ENCODE peak calls at places on chromosomes 16 and 17, in six cellular contexts. One of them, this sample, is unnamed.

GRCh38 chr17:2931426-2931825 is 132.0 kb downstream of the OR1D5 start:
- DNase-seq in A549: no peak
- DNase-seq in upper lobe of left lung: no peak
- DNase-seq in tibial nerve: no peak
- DNase-seq in GM12878: no peak
- DNase-seq in K562: no peak
- DNase-seq in this sample: no peak

GRCh38 chr16:85306071-85306792 is 194.0 kb upstream of the CIBAR2 start:
- DNase-seq in A549: no peak
- DNase-seq in upper lobe of left lung: peak; percentile 97
- DNase-seq in tibial nerve: peak; percentile 87
- DNase-seq in GM12878: peak; percentile 30
- DNase-seq in K562: peak; percentile 78
- DNase-seq in this sample: peak; percentile 93

GRCh38 chr16:74034862-74035261 is 261.8 kb upstream of the PSMD7 start:
- DNase-seq in A549: peak; percentile 14
- DNase-seq in upper lobe of left lung: no peak
- DNase-seq in tibial nerve: no peak
- DNase-seq in GM12878: no peak
- DNase-seq in K562: peak; percentile 9
- DNase-seq in this sample: no peak

GRCh38 chr17:82754297-82755208 is 2.7 kb downstream of the TBCD start:
- DNase-seq in A549: no peak
- DNase-seq in upper lobe of left lung: no peak
- DNase-seq in tibial nerve: no peak
- DNase-seq in GM12878: no peak
- DNase-seq in K562: peak; percentile 60
- DNase-seq in this sample: no peak

GRCh38 chr17:17783121-17783824 is 53.5 kb downstream of the SREBF1 start:
- DNase-seq in A549: no peak
- DNase-seq in upper lobe of left lung: peak; percentile 59
- DNase-seq in tibial nerve: peak; percentile 45
- DNase-seq in GM12878: peak; percentile 33
- DNase-seq in K562: peak; percentile 74
- DNase-seq in this sample: peak; percentile 88

GRCh38 chr16:30369091-30369937 is 980 bp downstream of the TBC1D10B start:
- DNase-seq in A549: no peak
- DNase-seq in upper lobe of left lung: no peak
- DNase-seq in tibial nerve: no peak
- DNase-seq in GM12878: no peak
- DNase-seq in K562: peak; percentile 8
- DNase-seq in this sample: no peak

GRCh38 chr17:36475346-36475970 is 11.0 kb upstream of the ZNHIT3 start:
- DNase-seq in A549: no peak
- DNase-seq in upper lobe of left lung: no peak
- DNase-seq in tibial nerve: no peak
- DNase-seq in GM12878: no peak
- DNase-seq in K562: no peak
- DNase-seq in this sample: no peak

GRCh38 chr17:19723967-19724366 is 7.6 kb upstream of the SLC47A2 start:
- DNase-seq in A549: no peak
- DNase-seq in upper lobe of left lung: peak; percentile 15
- DNase-seq in tibial nerve: no peak
- DNase-seq in GM12878: no peak
- DNase-seq in K562: no peak
- DNase-seq in this sample: no peak

GRCh38 chr16:11258553-11259287 is 2.7 kb upstream of the SOCS1 start:
- DNase-seq in A549: no peak
- DNase-seq in upper lobe of left lung: peak; percentile 73
- DNase-seq in tibial nerve: peak; percentile 38
- DNase-seq in GM12878: peak; percentile 68
- DNase-seq in K562: no peak
- DNase-seq in this sample: peak; percentile 83

GRCh38 chr17:74253036-74253435 is 21.0 kb upstream of the DNAI2 start:
- DNase-seq in A549: no peak
- DNase-seq in upper lobe of left lung: no peak
- DNase-seq in tibial nerve: no peak
- DNase-seq in GM12878: no peak
- DNase-seq in K562: no peak
- DNase-seq in this sample: no peak

GRCh38 chr17:77645441-77646430 is 312.8 kb upstream of the TNRC6C start:
- DNase-seq in A549: no peak
- DNase-seq in upper lobe of left lung: peak; percentile 15
- DNase-seq in tibial nerve: no peak
- DNase-seq in GM12878: no peak
- DNase-seq in K562: no peak
- DNase-seq in this sample: no peak

GRCh38 chr16:70430667-70431536 is 8.0 kb downstream of the ST3GAL2 start:
- DNase-seq in A549: no peak
- DNase-seq in upper lobe of left lung: peak; percentile 64
- DNase-seq in tibial nerve: no peak
- DNase-seq in GM12878: peak; percentile 99
- DNase-seq in K562: peak; percentile 75
- DNase-seq in this sample: no peak

GRCh38 chr16:49485663-49486062 is 112.1 kb downstream of the C16orf78 start:
- DNase-seq in A549: no peak
- DNase-seq in upper lobe of left lung: peak; percentile 17
- DNase-seq in tibial nerve: no peak
- DNase-seq in GM12878: no peak
- DNase-seq in K562: no peak
- DNase-seq in this sample: no peak

GRCh38 chr16:84463221-84463620 is 41.2 kb downstream of the MEAK7 start:
- DNase-seq in A549: no peak
- DNase-seq in upper lobe of left lung: peak; percentile 12
- DNase-seq in tibial nerve: no peak
- DNase-seq in GM12878: no peak
- DNase-seq in K562: no peak
- DNase-seq in this sample: peak; percentile 11

GRCh38 chr17:83177611-83178532 is 98.5 kb downstream of the METRNL start:
- DNase-seq in A549: no peak
- DNase-seq in upper lobe of left lung: peak; percentile 16
- DNase-seq in tibial nerve: peak; percentile 3
- DNase-seq in GM12878: no peak
- DNase-seq in K562: no peak
- DNase-seq in this sample: no peak

GRCh38 chr16:88909431-88910210 is 43.2 kb upstream of the PABPN1L start:
- DNase-seq in A549: no peak
- DNase-seq in upper lobe of left lung: no peak
- DNase-seq in tibial nerve: no peak
- DNase-seq in GM12878: no peak
- DNase-seq in K562: no peak
- DNase-seq in this sample: no peak

GRCh38 chr16:31371008-31371407 is 16.0 kb downstream of the ITGAX start:
- DNase-seq in A549: no peak
- DNase-seq in upper lobe of left lung: no peak
- DNase-seq in tibial nerve: no peak
- DNase-seq in GM12878: no peak
- DNase-seq in K562: no peak
- DNase-seq in this sample: no peak

GRCh38 chr17:82370471-82371332 is 863 bp upstream of the UTS2R start:
- DNase-seq in A549: no peak
- DNase-seq in upper lobe of left lung: no peak
- DNase-seq in tibial nerve: no peak
- DNase-seq in GM12878: no peak
- DNase-seq in K562: no peak
- DNase-seq in this sample: no peak

GRCh38 chr16:2535644-2536021 is 2.2 kb upstream of the PDPK1 start:
- DNase-seq in A549: no peak
- DNase-seq in upper lobe of left lung: no peak
- DNase-seq in tibial nerve: no peak
- DNase-seq in GM12878: no peak
- DNase-seq in K562: no peak
- DNase-seq in this sample: no peak

GRCh38 chr16:3171181-3171854 is 16.7 kb upstream of the OR1F1 start:
- DNase-seq in A549: no peak
- DNase-seq in upper lobe of left lung: no peak
- DNase-seq in tibial nerve: no peak
- DNase-seq in GM12878: no peak
- DNase-seq in K562: no peak
- DNase-seq in this sample: no peak

GRCh38 chr16:71722801-71723536 is 1.5 kb downstream of the PHLPP2 start:
- DNase-seq in A549: peak; percentile 77
- DNase-seq in upper lobe of left lung: peak; percentile 74
- DNase-seq in tibial nerve: peak; percentile 38
- DNase-seq in GM12878: no peak
- DNase-seq in K562: peak; percentile 65
- DNase-seq in this sample: peak; percentile 59

GRCh38 chr17:42275527-42276358 is 448 bp downstream of the STAT5B start:
- DNase-seq in A549: no peak
- DNase-seq in upper lobe of left lung: peak; percentile 25
- DNase-seq in tibial nerve: peak; percentile 42
- DNase-seq in GM12878: no peak
- DNase-seq in K562: peak; percentile 47
- DNase-seq in this sample: no peak

GRCh38 chr16:11233727-11234376 is 22.2 kb downstream of the SOCS1 start:
- DNase-seq in A549: no peak
- DNase-seq in upper lobe of left lung: no peak
- DNase-seq in tibial nerve: no peak
- DNase-seq in GM12878: no peak
- DNase-seq in K562: peak; percentile 62
- DNase-seq in this sample: no peak

DNA sequence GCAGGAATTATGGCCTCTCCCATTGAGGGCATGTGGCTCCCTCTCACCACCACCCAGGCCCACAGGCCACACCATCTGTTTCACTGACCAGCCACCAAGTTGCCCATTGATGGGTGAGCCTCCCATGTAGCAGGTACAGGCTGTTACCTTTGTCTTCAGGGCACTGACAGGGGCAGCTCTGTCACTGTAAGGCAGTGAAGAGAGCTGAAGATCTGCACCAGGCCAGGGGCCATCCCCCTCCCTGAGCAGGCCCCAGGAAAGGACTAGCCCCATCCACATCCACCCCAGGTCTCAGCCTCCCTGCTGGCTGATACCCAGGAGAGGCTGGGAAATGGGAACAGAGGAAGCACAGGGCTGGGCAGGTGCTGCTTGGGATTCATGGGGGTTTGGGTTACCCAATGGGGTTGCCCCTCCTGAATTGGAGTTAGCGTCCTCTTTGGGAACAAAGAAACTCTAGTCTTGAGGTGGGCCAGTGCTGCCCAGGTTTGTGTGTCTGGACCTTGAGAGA is 1691.4 kb downstream of the TP53TG3F start:
- DNase-seq in A549: no peak
- DNase-seq in upper lobe of left lung: no peak
- DNase-seq in tibial nerve: no peak
- DNase-seq in GM12878: no peak
- DNase-seq in K562: no peak
- DNase-seq in this sample: no peak
- H3K9me3 ChIP-seq in A549: no peaks in the 10 kb centered on the region
- H3K9me3 ChIP-seq in upper lobe of left lung: peaks cover 59% of the 10 kb centered on the region
- H3K9me3 ChIP-seq in tibial nerve: no peaks in the 10 kb centered on the region
- H3K9me3 ChIP-seq in GM12878: no peaks in the 10 kb centered on the region
- H3K9me3 ChIP-seq in K562: no peaks in the 10 kb centered on the region
- H3K9me3 ChIP-seq in this sample: peaks cover 86% of the 10 kb centered on the region

DNA sequence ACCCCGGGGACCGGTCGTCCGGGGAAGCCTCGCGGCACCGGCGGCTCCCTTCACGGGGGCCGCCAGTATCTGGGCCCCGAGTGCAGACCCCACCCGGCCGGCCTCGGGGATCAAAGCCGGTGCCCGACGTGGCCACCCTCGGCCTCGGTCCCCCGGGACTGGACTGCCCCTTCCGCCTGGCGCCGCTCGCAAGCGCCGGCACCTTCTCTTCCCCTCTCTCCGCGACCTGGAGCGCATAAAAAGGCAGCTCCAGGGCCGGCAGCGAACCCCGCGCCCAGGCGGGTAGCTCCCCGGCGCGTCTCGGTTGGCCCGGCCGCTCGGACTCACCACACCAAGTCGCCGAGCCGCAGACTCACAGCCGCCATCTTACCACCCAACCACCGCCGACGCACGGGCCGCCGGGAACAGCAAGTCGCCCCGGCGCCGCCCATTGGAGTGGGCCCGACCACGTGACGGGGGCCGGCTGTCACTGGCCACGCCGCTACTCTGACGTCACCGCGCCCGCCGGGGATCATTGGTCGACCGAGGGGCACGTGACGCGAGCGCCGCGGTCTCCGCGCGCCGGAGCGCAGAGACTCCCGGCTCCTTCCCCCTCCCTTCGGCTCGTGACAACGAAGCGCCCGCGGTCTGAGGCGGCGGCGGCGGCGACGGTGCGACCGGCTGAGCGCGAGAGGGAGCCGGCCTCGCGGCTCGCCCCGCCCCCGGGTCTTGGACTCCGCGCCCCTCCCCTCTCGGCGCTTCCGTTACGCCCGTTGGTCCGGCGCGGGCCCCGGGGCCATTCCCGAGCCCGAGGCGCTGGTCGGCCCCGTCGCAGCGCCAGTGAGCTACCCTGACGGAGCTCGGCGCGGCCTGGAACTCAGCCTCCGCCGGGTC is at the start of the genes GLYR1 and UBN1:
- DNase-seq in A549: peak; percentile 89
- DNase-seq in upper lobe of left lung: peak; percentile 99
- DNase-seq in tibial nerve: peak; percentile 99
- DNase-seq in GM12878: peak; percentile 83
- DNase-seq in K562: peak; percentile 97
- DNase-seq in this sample: peak; percentile 100
- TF ChIP-seq EP300 in A549: no peak
- TF ChIP-seq EP300 in upper lobe of left lung: peak; percentile 19
- TF ChIP-seq EP300 in tibial nerve: peak; percentile 54
- TF ChIP-seq EP300 in GM12878: no peak
- TF ChIP-seq EP300 in K562: no peak
- TF ChIP-seq EP300 in this sample: no peak

DNA sequence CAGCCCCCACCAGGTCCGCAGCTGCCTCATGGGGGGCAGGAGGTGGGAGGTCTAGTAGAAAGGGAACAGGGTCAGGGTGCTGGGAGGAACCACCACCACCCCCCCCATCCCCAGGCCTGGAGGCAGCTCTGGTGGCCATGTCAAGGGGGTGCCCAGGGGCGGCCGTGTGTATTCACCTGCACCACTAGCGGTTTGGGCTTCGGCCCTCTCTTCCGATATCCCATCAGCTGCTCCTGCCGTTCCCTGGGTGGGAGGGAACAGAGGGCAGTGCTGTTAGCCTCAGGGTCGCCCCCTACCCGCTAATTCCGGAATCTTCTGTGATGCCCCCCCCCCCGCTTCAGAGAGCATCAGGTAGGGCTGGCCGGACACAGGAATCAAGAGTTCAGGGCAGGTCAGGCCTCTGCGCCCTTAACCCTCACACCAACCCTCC is 3.8 kb downstream of the CBX4 start:
- DNase-seq in A549: no peak
- DNase-seq in upper lobe of left lung: no peak
- DNase-seq in tibial nerve: no peak
- DNase-seq in GM12878: no peak
- DNase-seq in K562: peak; percentile 43
- DNase-seq in this sample: no peak
- H3K4me1 ChIP-seq in A549: peaks cover 72% of the 10 kb centered on the region
- H3K4me1 ChIP-seq in upper lobe of left lung: peaks cover 83% of the 10 kb centered on the region
- H3K4me1 ChIP-seq in tibial nerve: peaks cover 49% of the 10 kb centered on the region
- H3K4me1 ChIP-seq in GM12878: peaks cover 13% of the 10 kb centered on the region
- H3K4me1 ChIP-seq in K562: peaks cover 87% of the 10 kb centered on the region
- H3K4me1 ChIP-seq in this sample: peaks cover 87% of the 10 kb centered on the region

DNA sequence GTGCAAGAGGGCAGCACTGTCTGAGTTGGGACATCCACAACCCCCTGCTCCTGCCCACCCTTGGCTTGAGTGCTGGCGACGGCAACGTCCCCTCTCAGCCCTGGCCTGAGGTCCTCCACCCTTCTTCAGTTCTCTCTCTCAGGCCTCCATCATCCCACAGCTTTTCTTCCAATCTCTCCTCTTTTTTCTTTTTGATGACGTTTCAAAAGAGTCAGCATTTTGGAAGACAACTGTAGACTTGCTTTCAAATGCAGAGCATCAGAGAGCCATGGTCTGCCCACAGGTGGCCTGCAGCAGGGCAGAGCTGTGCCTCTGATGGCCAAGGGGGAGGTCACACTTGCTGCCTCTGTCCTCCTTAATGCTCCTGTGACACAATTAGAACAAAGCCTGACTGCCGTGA is 775.4 kb downstream of the KCNJ18 start:
- DNase-seq in A549: no peak
- DNase-seq in upper lobe of left lung: no peak
- DNase-seq in tibial nerve: no peak
- DNase-seq in GM12878: no peak
- DNase-seq in K562: no peak
- DNase-seq in this sample: no peak
- H3K9me3 ChIP-seq in A549: no peaks in the 10 kb centered on the region
- H3K9me3 ChIP-seq in upper lobe of left lung: peaks cover 3% of the 10 kb centered on the region
- H3K9me3 ChIP-seq in tibial nerve: no peaks in the 10 kb centered on the region
- H3K9me3 ChIP-seq in GM12878: no peaks in the 10 kb centered on the region
- H3K9me3 ChIP-seq in K562: no peaks in the 10 kb centered on the region
- H3K9me3 ChIP-seq in this sample: no peaks in the 10 kb centered on the region